ENCODE peak calls at places on chromosomes 7 and 10, in seven cellular contexts. C is small intestine; T is gastrocnemius medialis; E is thyroid gland; F is CD8-positive, alpha-beta memory T cell; N is SK-N-SH; U is GM12878. G is an unnamed sample. For H3K4me1, the result is how much of the 10 kb centered on the place peaks cover.

GRCh38 chr10:123135415-123136141 is at the start of gene HMX3:
- DNase-seq in N (peak), E (no peak), U (no peak), F (peak), C (no peak), T (no peak), G (no peak)

GRCh38 chr7:123923599-123923998 is 1.4 kb upstream of the SPAM1 start:
- DNase-seq in N (no peak), U (no peak), E (no peak), T (no peak), F (no peak), C (no peak), G (no peak)

GRCh38 chr7:74481458-74482324 is 28.0 kb downstream of the GTF2IRD1 start:
- DNase-seq in T (peak), C (no peak), U (no peak), E (no peak), N (peak), F (no peak), G (no peak)

GRCh38 chr10:82319558-82319957 is 444.6 kb downstream of the NRG3 start:
- DNase-seq in F (no peak), T (no peak), C (no peak), N (no peak), U (no peak), E (no peak), G (no peak)

GRCh38 chr7:142932386-142933091 is 1.0 kb downstream of the TRPV5 start:
- DNase-seq in U (no peak), E (no peak), N (no peak), T (no peak), C (no peak), F (no peak), G (no peak)

GRCh38 chr7:101519324-101520017 is 109.6 kb downstream of the MYL10 start:
- DNase-seq in C (no peak), E (no peak), U (no peak), F (no peak), T (no peak), N (no peak), G (no peak)

GRCh38 chr10:103916254-103916653 is 1.7 kb downstream of the STN1 start:
- DNase-seq in C (no peak), N (no peak), T (no peak), F (no peak), E (no peak), U (no peak), G (no peak)

GRCh38 chr7:132933076-132933466 is 148.8 kb downstream of the CHCHD3 start:
- DNase-seq in E (no peak), N (no peak), F (no peak), U (no peak), C (peak), T (no peak), G (no peak)

GRCh38 chr7:159071260-159071659 is 73.4 kb downstream of the VIPR2 start:
- DNase-seq in T (no peak), E (no peak), U (no peak), N (no peak), C (no peak), F (no peak), G (no peak)

GRCh38 chr10:6579193-6579903 is 728 bp downstream of the PRKCQ start:
- DNase-seq in N (no peak), C (no peak), U (no peak), E (peak), T (no peak), F (no peak), G (no peak)

GRCh38 chr7:73519867-73520672 is 2.0 kb downstream of the BAZ1B start:
- DNase-seq in T (no peak), C (peak), F (peak), N (no peak), E (no peak), U (no peak), G (no peak)

GRCh38 chr7:18886801-18887200 is 230.6 kb downstream of the TWIST1 start:
- DNase-seq in T (no peak), N (no peak), C (no peak), U (no peak), F (no peak), E (no peak), G (no peak)

GRCh38 chr7:17126413-17127374 is 171.8 kb upstream of the AHR start:
- DNase-seq in N (no peak), C (no peak), U (no peak), T (no peak), E (no peak), F (no peak), G (no peak)

GRCh38 chr10:7948601-7949000 is 105.9 kb upstream of the GATA3 start:
- DNase-seq in T (no peak), N (no peak), C (no peak), E (no peak), U (no peak), F (no peak), G (no peak)

GRCh38 chr7:48424731-48425130 is 253.5 kb downstream of the ABCA13 start:
- DNase-seq in E (no peak), U (no peak), F (no peak), C (peak), N (peak), T (no peak), G (no peak)

GRCh38 chr10:7523656-7524055 is 112.8 kb upstream of the SFMBT2 start:
- DNase-seq in E (no peak), C (no peak), U (no peak), F (no peak), N (no peak), T (no peak), G (no peak)

GRCh38 chr7:138400400-138400886 is 59.6 kb upstream of the TRIM24 start:
- DNase-seq in N (no peak), U (no peak), T (no peak), C (no peak), E (no peak), F (no peak), G (no peak)

GRCh38 chr10:59319854-59320253 is 42.5 kb downstream of the FAM13C start:
- DNase-seq in C (no peak), E (no peak), T (no peak), F (no peak), U (no peak), N (no peak), G (no peak)

GRCh38 chr7:44846816-44847508 is 925 bp downstream of the H2AZ2 start:
- DNase-seq in T (no peak), F (no peak), N (no peak), U (no peak), C (no peak), E (no peak), G (no peak)

GRCh38 chr7:155729847-155730246 is 82.4 kb downstream of the SHH start:
- DNase-seq in U (no peak), E (no peak), T (no peak), F (no peak), C (peak), N (no peak), G (no peak)

GRCh38 chr7:88363869-88364268 is 57.2 kb upstream of the STEAP4 start:
- DNase-seq in N (no peak), T (no peak), E (no peak), U (no peak), F (no peak), C (no peak), G (no peak)

GRCh38 chr7:9691286-9691685 is 1257.9 kb downstream of the NXPH1 start:
- DNase-seq in T (no peak), N (no peak), C (no peak), U (no peak), E (peak), F (no peak), G (no peak)

GRCh38 chr10:70007116-70007820 is 45.4 kb upstream of the MACROH2A2 start:
- DNase-seq in T (no peak), E (no peak), N (no peak), F (no peak), U (no peak), C (no peak), G (no peak)

GRCh38 chr10:78470267-78471103 is 436.8 kb downstream of the RPS24 start:
- DNase-seq in F (no peak), T (no peak), N (peak), U (no peak), E (peak), C (no peak), G (no peak)

GRCh38 chr7:83677180-83677866 is 28.4 kb upstream of the SEMA3E start:
- DNase-seq in U (no peak), T (no peak), C (no peak), N (peak), E (no peak), F (no peak), G (no peak)

GRCh38 chr7:101942603-101943210 is 125.3 kb downstream of the CUX1 start:
- DNase-seq in U (no peak), F (no peak), N (no peak), T (no peak), E (no peak), C (peak), G (no peak)

GRCh38 chr10:26528048-26528447 is 89.9 kb downstream of the APBB1IP start:
- DNase-seq in E (no peak), U (no peak), F (no peak), T (no peak), N (no peak), C (no peak), G (no peak)

GRCh38 chr7:25619963-25620799 is 391.9 kb upstream of the NPVF start:
- DNase-seq in N (peak), T (peak), U (no peak), E (peak), C (peak), F (no peak), G (no peak)

GRCh38 chr7:6165521-6166325 is 106.7 kb downstream of the CYTH3 start:
- DNase-seq in T (no peak), E (no peak), F (no peak), N (peak), U (no peak), C (no peak), G (no peak)

GRCh38 chr7:18235819-18236218 is 208.2 kb upstream of the PRPS1L1 start:
- DNase-seq in E (no peak), F (no peak), N (no peak), U (no peak), T (no peak), C (no peak), G (no peak)

GRCh38 chr7:76051840-76052239 is 3.9 kb downstream of the MDH2 start:
- DNase-seq in F (no peak), C (peak), E (no peak), U (no peak), N (no peak), T (no peak), G (no peak)

GRCh38 chr7:139846297-139846696 is 17.2 kb downstream of the TBXAS1 start:
- DNase-seq in T (no peak), F (no peak), C (peak), N (no peak), U (no peak), E (no peak), G (no peak)

GRCh38 chr7:32218741-32219283 is 148.6 kb upstream of the PDE1C start:
- DNase-seq in T (no peak), F (no peak), C (no peak), N (no peak), U (no peak), E (no peak), G (no peak)

GRCh38 chr10:4541292-4541691 is 284.7 kb upstream of the AKR1E2 start:
- DNase-seq in C (peak), N (no peak), U (no peak), F (no peak), E (no peak), T (no peak), G (peak)

GRCh38 chr7:107857541-107857912 is 33.5 kb upstream of the DLD start:
- DNase-seq in C (no peak), U (no peak), F (no peak), E (no peak), N (no peak), T (no peak), G (no peak)

GRCh38 chr7:54252256-54253035 is 289.7 kb upstream of the VSTM2A start:
- DNase-seq in E (no peak), U (no peak), C (no peak), N (no peak), F (no peak), T (no peak), G (no peak)

GRCh38 chr7:151699147-151699546 is 177.8 kb downstream of the PRKAG2 start:
- DNase-seq in C (no peak), F (no peak), T (no peak), N (no peak), E (no peak), U (no peak), G (no peak)

GRCh38 chr10:29316308-29317026 is 27.6 kb downstream of the LYZL1 start:
- DNase-seq in E (no peak), U (no peak), C (no peak), N (no peak), F (no peak), T (no peak), G (no peak)

GRCh38 chr10:29315814-29316213 is 26.9 kb downstream of the LYZL1 start:
- DNase-seq in E (no peak), U (no peak), T (no peak), C (no peak), F (no peak), N (no peak), G (peak)

GRCh38 chr10:29317423-29318021 is 28.7 kb downstream of the LYZL1 start:
- DNase-seq in C (no peak), E (peak), N (no peak), F (no peak), U (no peak), T (no peak), G (no peak)

GRCh38 chr10:29317027-29317420 is 28.2 kb downstream of the LYZL1 start:
- DNase-seq in E (no peak), N (no peak), U (no peak), F (no peak), C (no peak), T (no peak), G (no peak)

GRCh38 chr10:29314726-29315125 is 25.9 kb downstream of the LYZL1 start:
- DNase-seq in T (no peak), U (no peak), F (no peak), C (no peak), N (no peak), E (peak), G (peak)
- H3K4me1 ChIP-seq in T (under half), U (under half), F (under half), C (under half), N (under half), E (under half), G (under half)

DNA sequence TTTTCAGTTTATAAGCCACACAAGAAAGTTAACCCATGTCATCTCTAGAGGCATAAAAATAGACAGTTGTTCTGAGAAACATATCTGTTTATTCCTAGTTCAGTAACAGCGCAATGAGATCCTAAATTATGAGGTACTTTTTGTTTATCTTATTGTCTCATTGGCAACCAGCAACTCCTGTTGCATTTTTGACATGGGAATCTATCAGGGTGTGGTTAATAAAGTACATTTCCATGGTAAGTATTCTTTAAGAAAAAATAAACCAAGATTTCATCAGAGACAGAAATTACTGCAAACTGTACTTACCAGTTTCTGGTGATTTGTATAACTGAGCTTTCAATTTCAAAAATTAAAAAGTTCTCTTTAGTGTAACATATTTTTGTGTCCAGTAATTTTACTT is 9.0 kb downstream of the FAS start:
- DNase-seq in T (no peak), E (no peak), N (no peak), U (no peak), C (no peak), F (no peak), G (no peak)
- H3K4me3 ChIP-seq in T (peak), E (no peak), N (no peak), U (peak), C (no peak), F (no peak), G (peak)

GRCh38 chr10:10513067-10513466 is 504.6 kb upstream of the CELF2 start:
- DNase-seq in U (no peak), F (no peak), N (no peak), T (no peak), C (no peak), E (no peak), G (no peak)

GRCh38 chr10:10515479-10516204 is 502.0 kb upstream of the CELF2 start:
- DNase-seq in U (no peak), E (no peak), F (no peak), C (no peak), N (no peak), T (no peak), G (no peak)

GRCh38 chr10:10516731-10517130 is 500.9 kb upstream of the CELF2 start:
- DNase-seq in N (no peak), U (no peak), C (no peak), F (no peak), E (no peak), T (no peak), G (no peak)

GRCh38 chr10:10517866-10518265 is 499.8 kb upstream of the CELF2 start:
- DNase-seq in N (no peak), C (no peak), F (no peak), U (no peak), E (no peak), T (no peak), G (no peak)

DNA sequence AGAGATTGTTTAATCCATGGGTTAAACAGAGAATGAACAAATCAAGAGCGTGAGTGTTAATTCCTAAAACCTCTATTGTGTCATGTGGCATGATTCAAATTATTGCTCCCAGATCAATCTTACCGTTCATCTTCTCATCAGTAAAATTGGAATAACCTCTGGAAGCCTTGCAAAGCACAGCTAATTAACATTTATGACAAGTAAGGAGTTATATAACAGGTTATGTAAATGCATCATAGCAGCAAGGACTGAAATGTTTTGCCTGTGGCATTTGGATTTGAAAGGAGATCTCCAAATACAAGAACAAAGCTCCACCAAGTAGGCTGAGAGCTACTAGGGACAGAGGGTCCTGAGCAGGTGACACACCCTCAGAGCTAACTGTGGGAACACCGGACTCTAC is 502.9 kb upstream of the CELF2 start:
- DNase-seq in N (no peak), T (no peak), U (no peak), F (no peak), C (no peak), E (no peak), G (no peak)
- H3K4me1 ChIP-seq in N (under half), T (under half), U (under half), F (under half), C (under half), E (under half), G (under half)

GRCh38 chr7:146864644-146865043 is 748.0 kb downstream of the CNTNAP2 start:
- DNase-seq in U (no peak), N (no peak), C (no peak), E (no peak), F (no peak), T (no peak), G (no peak)
- H3K4me3 ChIP-seq in U (no peak), N (no peak), C (no peak), E (no peak), F (no peak), T (no peak), G (no peak)

GRCh38 chr10:117004627-117005453 is at the start of gene SHTN1:
- DNase-seq in F (no peak), T (peak), E (peak), U (no peak), N (peak), C (peak), G (peak)
- H3K4me1 ChIP-seq in F (under half), T (under half), E (under half), U (under half), N (under half), C (under half), G (under half)